ENCODE peak calls at places on chromosomes 7 and 10, in four cellular contexts. M is aorta; J is stimulated activated naive CD8-positive, alpha-beta T cell treated with anti-CD3 and anti-CD28 coated beads, Interleukin-15, Interleukin-2, amounts not matched to agents 100 U/mL and 50 U/mL, for 24 hours; O is GM23248. R is an unnamed sample.

GRCh38 chr7:54542920-54543539 is 855 bp downstream of the VSTM2A start:
- DNase-seq in M (no peak), O (peak), J (no peak), R (peak)

GRCh38 chr10:73414230-73414981 is 548 bp upstream of the ANXA7 start:
- DNase-seq in O (peak), J (no peak), M (no peak), R (no peak)

GRCh38 chr10:19775286-19775685 is 40.9 kb upstream of the PLXDC2 start:
- DNase-seq in O (no peak), J (no peak), M (no peak), R (no peak)

GRCh38 chr7:83970081-83970480 is 224.5 kb downstream of the SEMA3A start:
- DNase-seq in M (no peak), O (no peak), J (no peak), R (peak)

GRCh38 chr10:8059191-8059936 is 4.9 kb downstream of the GATA3 start:
- DNase-seq in M (no peak), O (no peak), J (no peak), R (no peak)

GRCh38 chr7:154509192-154509591 is 457.0 kb downstream of the DPP6 start:
- DNase-seq in M (no peak), J (no peak), O (no peak), R (no peak)

GRCh38 chr7:158001621-158002320 is 585.9 kb downstream of the PTPRN2 start:
- DNase-seq in J (no peak), O (no peak), M (no peak), R (no peak)

GRCh38 chr7:155860461-155860839 is 48.2 kb upstream of the SHH start:
- DNase-seq in J (no peak), O (no peak), M (no peak), R (no peak)

GRCh38 chr10:23439920-23440875 is 1.3 kb downstream of the OTUD1 start:
- DNase-seq in M (peak), J (peak), O (peak), R (peak)

GRCh38 chr10:122462533-122463465 is 1.4 kb downstream of the HTRA1 start:
- DNase-seq in J (no peak), O (peak), M (peak), R (peak)

GRCh38 chr10:21075880-21076279 is 178.8 kb upstream of the NEBL start:
- DNase-seq in J (no peak), O (no peak), M (no peak), R (no peak)